ENCODE peak calls at places on chromosomes 2 and 18, in ten cellular contexts. G is left colon, O is NCI-H1417 treated with DMSO at 0.1 percent for 48 hours, M is HEK293T, V is fibroblast of villous mesenchyme, L is endodermal cell, X is sciatic nerve, P is C1 segment of cervical spinal cord, Y is HuH-7.5, N is nucleus accumbens. U is an unnamed sample.

GRCh38 chr18:9762561-9762960 is 54.5 kb downstream of the RAB31 start:
- DNase-seq in G (no peak), V (no peak), M (no peak), O (no peak), Y (no peak), X (no peak), L (peak), P (no peak), N (no peak), U (no peak)

GRCh38 chr18:3217930-3218647 is 1.7 kb downstream of the MYOM1 start:
- DNase-seq in V (no peak), P (no peak), M (no peak), X (no peak), N (no peak), L (peak), Y (peak), O (no peak), G (peak), U (no peak)

GRCh38 chr2:11534078-11534745 is 367 bp downstream of the GREB1 start:
- DNase-seq in X (no peak), L (peak), G (no peak), O (no peak), M (no peak), Y (no peak), N (no peak), V (no peak), P (no peak), U (no peak)

GRCh38 chr2:204681412-204681811 is 136.1 kb downstream of the PARD3B start:
- DNase-seq in M (no peak), N (no peak), O (no peak), L (no peak), V (peak), P (no peak), G (no peak), Y (no peak), X (no peak), U (no peak)

GRCh38 chr2:212392544-212392943 is 146.1 kb downstream of the ERBB4 start:
- DNase-seq in N (no peak), Y (no peak), O (no peak), G (no peak), M (no peak), P (no peak), V (no peak), L (no peak), X (no peak), U (no peak)

GRCh38 chr2:183059561-183059960 is 19.0 kb upstream of the DUSP19 start:
- DNase-seq in V (peak), N (no peak), M (no peak), P (no peak), Y (no peak), O (no peak), X (no peak), G (no peak), L (no peak), U (no peak)

GRCh38 chr2:1784087-1784486 is 39.8 kb upstream of the PXDN start:
- DNase-seq in P (no peak), O (no peak), M (no peak), L (no peak), X (no peak), N (no peak), G (no peak), V (peak), Y (no peak), U (no peak)

GRCh38 chr2:10057231-10058107 is 14.1 kb downstream of the KLF11 start:
- DNase-seq in Y (peak), X (no peak), O (no peak), N (no peak), G (peak), L (peak), P (no peak), M (peak), V (peak), U (no peak)

GRCh38 chr2:217325810-217326209 is 465.9 kb upstream of the TNP1 start:
- DNase-seq in M (no peak), L (no peak), N (no peak), O (no peak), X (no peak), P (no peak), V (no peak), G (no peak), Y (no peak), U (no peak)

GRCh38 chr2:211867845-211868361 is 670.7 kb downstream of the ERBB4 start:
- DNase-seq in L (no peak), N (no peak), M (no peak), G (no peak), V (peak), P (no peak), O (no peak), Y (no peak), X (no peak), U (no peak)

GRCh38 chr2:201383156-201383555 is 26.0 kb upstream of the FLACC1 start:
- DNase-seq in O (no peak), P (no peak), N (no peak), V (no peak), L (no peak), M (no peak), Y (no peak), G (no peak), X (no peak), U (no peak)

U was measured in GM04504.